ENCODE peak calls at places on chromosomes 6 and 20, in ten cellular contexts. U is upper lobe of left lung, B is bronchial epithelial cell, X is cardiac fibroblast, V is BJ, R is mucosa of descending colon, Y is psoas muscle, Q is brain microvascular endothelial cell, L is astrocyte of the cerebellum, K is AG04449. A is an unnamed sample.

GRCh38 chr6:111837641-111838500 is 35.4 kb downstream of the FYN start:
- DNase-seq in U (no peak), B (no peak), K (no peak), X (no peak), Y (no peak), L (no peak), Q (no peak), R (no peak), V (no peak), A (no peak)

GRCh38 chr6:131825946-131826345 is 18.1 kb downstream of the ENPP1 start:
- DNase-seq in B (peak; percentile 26), X (no peak), Q (peak; percentile 20), U (no peak), L (no peak), Y (no peak), K (no peak), R (no peak), V (no peak), A (no peak)

GRCh38 chr20:6169251-6169650 is 46.4 kb upstream of the FERMT1 start:
- DNase-seq in R (no peak), Q (peak; percentile 50), Y (no peak), B (peak; percentile 47), L (no peak), X (peak; percentile 11), V (no peak), K (no peak), U (no peak), A (no peak)

GRCh38 chr6:47126647-47127339 is 84.7 kb upstream of the ADGRF1 start:
- DNase-seq in X (peak; percentile 66), V (no peak), U (no peak), R (no peak), B (peak; percentile 44), K (no peak), Y (no peak), L (no peak), Q (peak; percentile 43), A (peak; percentile 69)

GRCh38 chr20:4065405-4065841 is 50.1 kb upstream of the RNF24 start:
- DNase-seq in K (peak; percentile 80), Q (peak; percentile 34), V (no peak), B (peak; percentile 62), X (peak; percentile 85), U (no peak), L (no peak), Y (no peak), R (no peak), A (no peak)

GRCh38 chr6:87968435-87969278 is 79.0 kb upstream of the SPACA1 start:
- DNase-seq in X (peak; percentile 12), Y (no peak), V (no peak), L (no peak), U (no peak), K (no peak), R (peak; percentile 33), B (peak; percentile 19), Q (peak; percentile 18), A (no peak)

GRCh38 chr6:163086563-163086895 is 328.0 kb upstream of the QKI start:
- DNase-seq in V (no peak), X (no peak), Q (no peak), U (no peak), R (no peak), B (no peak), Y (no peak), L (peak; percentile 51), K (no peak), A (no peak)

GRCh38 chr6:11172501-11173337 is 59.7 kb downstream of the NEDD9 start:
- DNase-seq in R (peak; percentile 77), K (no peak), X (peak; percentile 63), Y (peak; percentile 69), V (no peak), L (no peak), U (no peak), B (peak; percentile 58), Q (peak; percentile 55), A (no peak)

GRCh38 chr6:36668601-36669390 is 9.7 kb upstream of the CDKN1A start:
- DNase-seq in Y (no peak), V (no peak), Q (no peak), B (no peak), U (no peak), R (no peak), L (no peak), X (no peak), K (no peak), A (no peak)

GRCh38 chr6:36663504-36664446 is 14.7 kb upstream of the CDKN1A start:
- DNase-seq in U (no peak), Y (no peak), V (no peak), R (no peak), Q (no peak), X (no peak), B (no peak), L (no peak), K (no peak), A (no peak)

GRCh38 chr6:36665180-36665579 is 13.3 kb upstream of the CDKN1A start:
- DNase-seq in X (no peak), K (no peak), Y (no peak), U (no peak), Q (no peak), V (no peak), B (no peak), R (no peak), L (no peak), A (no peak)

GRCh38 chr6:36670271-36670670 is 8.2 kb upstream of the CDKN1A start:
- DNase-seq in R (no peak), V (no peak), Y (no peak), B (peak; percentile 78), L (no peak), X (no peak), U (no peak), K (no peak), Q (no peak), A (no peak)

DNA sequence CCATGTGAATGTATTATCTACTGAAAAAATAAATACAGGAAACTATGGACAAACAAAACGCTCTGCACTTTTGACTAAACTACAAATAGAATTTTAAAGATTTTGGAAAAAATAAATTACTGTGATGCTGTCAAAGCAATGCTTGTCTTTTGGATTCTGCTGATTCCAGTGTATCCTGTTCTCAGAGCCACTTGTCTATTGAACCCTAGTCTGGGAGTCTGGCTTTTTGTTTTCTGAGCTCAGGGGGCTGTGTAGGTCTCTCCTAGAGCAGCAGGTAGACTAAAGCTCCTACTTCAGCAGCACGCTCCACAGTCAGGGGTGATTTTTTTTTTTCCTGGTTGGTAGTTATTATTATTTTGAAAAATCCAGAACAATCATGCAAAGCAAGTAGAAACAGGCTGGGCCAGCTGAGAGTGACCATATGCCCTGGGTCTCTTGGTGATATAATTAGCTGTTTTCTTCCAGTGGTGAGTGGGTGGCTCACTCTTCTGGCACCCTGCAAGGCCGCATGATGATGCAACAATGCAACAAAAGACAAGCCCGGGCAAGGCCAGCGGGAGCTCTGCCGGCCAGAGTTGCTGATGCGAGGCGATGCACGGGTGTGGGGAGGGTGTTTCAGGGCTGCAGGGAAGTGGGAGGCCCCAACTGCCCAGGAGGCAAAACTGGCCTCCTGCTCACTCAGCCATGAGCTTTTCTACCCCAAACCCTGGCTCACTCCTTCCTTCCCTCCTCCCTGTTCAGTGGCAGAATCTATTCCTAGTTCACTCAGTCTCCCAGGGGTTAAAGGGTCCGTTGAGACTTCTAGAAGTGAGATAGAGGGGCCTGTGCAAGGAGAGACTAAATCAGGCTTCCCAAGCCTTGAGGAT is 11.6 kb upstream of the CDKN1A start:
- DNase-seq in B (peak; percentile 99), U (peak; percentile 86), X (peak; percentile 97), R (peak; percentile 60), Y (peak; percentile 88), V (peak; percentile 57), K (peak; percentile 67), L (peak; percentile 80), Q (peak; percentile 93), A (peak; percentile 78)
- H3K4me3 ChIP-seq in B (no peak overlapping the region), U (no peak overlapping the region), X (no peak overlapping the region), R (no peak overlapping the region), Y (no peak overlapping the region), V (no peak overlapping the region), K (no peak overlapping the region), L (no peak overlapping the region), Q (no peak overlapping the region), A (no peak overlapping the region)

GRCh38 chr20:50067018-50067417 is 45.9 kb downstream of the UBE2V1 start:
- DNase-seq in B (no peak), V (no peak), K (no peak), L (no peak), Q (no peak), Y (no peak), X (no peak), R (no peak), U (no peak), A (no peak)
- TF ChIP-seq CTCF in B (no peak), V (no peak), K (no peak), L (no peak), Q (no peak), Y (no peak), X (no peak), R (no peak), U (no peak), A (no peak)

GRCh38 chr6:78623567-78623966 is 243.8 kb upstream of the IRAK1BP1 start:
- DNase-seq in R (no peak), Q (no peak), U (no peak), X (no peak), Y (no peak), B (peak; percentile 47), V (no peak), L (no peak), K (no peak), A (no peak)

GRCh38 chr6:78629836-78630235 is 237.5 kb upstream of the IRAK1BP1 start:
- DNase-seq in R (no peak), L (no peak), U (peak; percentile 33), V (no peak), B (no peak), Q (no peak), K (no peak), Y (no peak), X (no peak), A (no peak)

DNA sequence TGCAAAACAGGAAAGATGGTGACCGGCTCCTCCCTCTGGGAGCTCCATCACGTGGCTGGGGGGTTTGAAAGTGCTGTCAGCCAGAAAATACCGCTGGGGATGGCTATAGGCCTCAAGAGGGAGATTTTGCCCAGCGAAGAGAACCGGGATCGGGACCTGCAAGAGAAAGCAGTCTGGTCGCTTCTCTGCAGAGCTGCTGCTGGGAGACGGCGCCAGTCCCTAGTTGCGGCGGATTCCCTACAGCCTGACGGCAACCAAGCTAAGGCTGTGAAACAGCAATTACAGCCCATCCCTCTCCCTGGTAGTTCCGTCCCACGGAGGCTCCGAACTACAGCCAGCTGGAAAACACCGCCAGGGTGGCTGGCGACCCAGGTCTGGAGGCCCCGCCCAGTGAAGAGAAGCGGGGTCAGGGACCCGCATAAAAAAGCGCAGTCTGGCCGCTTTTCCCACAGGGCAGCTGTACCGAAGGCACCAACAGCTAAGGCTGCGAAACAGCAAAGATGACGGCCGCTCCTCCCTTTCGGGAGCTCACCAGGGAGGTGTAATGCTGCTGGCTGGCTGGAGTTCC is 238.1 kb upstream of the IRAK1BP1 start:
- DNase-seq in V (no peak), Y (no peak), R (peak; percentile 40), Q (peak; percentile 45), U (peak; percentile 43), K (no peak), X (peak; percentile 53), L (no peak), B (no peak), A (no peak)
- H3K4me3 ChIP-seq in V (peak overlapping the region; percentile 39), Y (peak overlapping the region; percentile 23), R (no peak overlapping the region), Q (peak overlapping the region; percentile 62), U (no peak overlapping the region), K (peak overlapping the region; percentile 50), X (peak overlapping the region; percentile 49), L (peak overlapping the region; percentile 44), B (peak overlapping the region; percentile 42), A (peak overlapping the region; percentile 54)

DNA sequence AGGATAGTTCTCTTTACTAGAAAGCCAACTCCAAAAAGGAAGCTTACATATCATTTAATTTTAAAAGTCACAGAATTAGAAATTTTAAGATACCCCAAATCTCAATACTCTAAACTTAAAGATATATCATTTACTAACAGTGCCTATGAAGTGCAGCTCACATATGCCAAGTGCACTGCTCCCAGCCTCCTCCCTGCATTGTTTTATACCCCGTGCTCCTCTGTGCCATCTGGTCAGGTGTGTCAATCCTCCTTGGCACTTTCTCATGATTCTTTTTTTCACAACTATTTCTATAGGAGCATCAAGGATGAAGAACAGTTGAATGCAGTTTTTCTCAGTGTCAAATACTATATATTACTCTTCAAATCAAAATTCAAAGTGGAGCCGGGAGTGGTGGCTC is 8.8 kb downstream of the MAP7 start:
- DNase-seq in X (no peak), B (no peak), R (no peak), V (no peak), L (no peak), Y (no peak), Q (no peak), K (no peak), U (no peak), A (no peak)
- TF ChIP-seq CTCF in X (no peak), B (no peak), R (no peak), V (no peak), L (no peak), Y (no peak), Q (no peak), K (no peak), U (no peak), A (no peak)

A was measured in epithelial cell of proximal tubule.